ENCODE peak calls at places on chromosomes 4 and X, in eight cellular contexts. K, R, E, F, G, Y, P and B are unnamed samples.
A peak's percentile ranks its signal among the peaks of the same experiment; 100 is the strongest.

GRCh38 chrX:140164383-140164782 is 199.1 kb upstream of the CXorf66 start:
- DNase-seq in P (no peak), K (no peak), E (no peak), Y (no peak), R (no peak), F (no peak), G (no peak), B (no peak)

GRCh38 chr4:102759835-102760644 is 728 bp downstream of the MANBA start:
- DNase-seq in F (no peak), G (peak; percentile 73), R (no peak), K (peak; percentile 24), P (peak; percentile 15), E (peak; percentile 1), Y (peak; percentile 70), B (peak; percentile 71)

GRCh38 chrX:119055650-119056049 is 17.1 kb upstream of the CT47C1 start:
- DNase-seq in F (no peak), G (no peak), E (no peak), P (peak; percentile 19), R (peak; percentile 17), K (no peak), Y (no peak), B (no peak)

GRCh38 chr4:31979988-31980387 is 1259.8 kb downstream of the PCDH7 start:
- DNase-seq in F (no peak), G (no peak), K (no peak), E (no peak), R (no peak), P (no peak), Y (no peak), B (no peak)

GRCh38 chrX:110915120-110915519 is 119.5 kb upstream of the CHRDL1 start:
- DNase-seq in E (no peak), Y (no peak), P (no peak), R (no peak), K (no peak), F (no peak), G (no peak), B (peak; percentile 61)

GRCh38 chr4:106809083-106809482 is 227.0 kb downstream of the DKK2 start:
- DNase-seq in Y (no peak), K (no peak), G (no peak), E (no peak), F (no peak), P (no peak), R (no peak), B (peak; percentile 75)

GRCh38 chr4:23614284-23614892 is 275.5 kb downstream of the PPARGC1A start:
- DNase-seq in P (no peak), G (peak; percentile 51), F (no peak), Y (no peak), K (no peak), R (no peak), E (no peak), B (no peak)

GRCh38 chr4:6391186-6391851 is 81.1 kb downstream of the PPP2R2C start:
- DNase-seq in R (no peak), P (no peak), F (no peak), K (no peak), G (no peak), E (no peak), Y (no peak), B (no peak)

GRCh38 chr4:40617903-40618302 is 11.8 kb downstream of the RBM47 start:
- DNase-seq in G (no peak), R (no peak), K (no peak), E (no peak), F (no peak), P (no peak), Y (no peak), B (peak; percentile 63)

GRCh38 chr4:5881340-5881739 is 11.5 kb downstream of the CRMP1 start:
- DNase-seq in F (no peak), R (no peak), E (no peak), K (no peak), P (no peak), Y (no peak), G (no peak), B (no peak)

GRCh38 chrX:47448165-47448806 is 34.7 kb downstream of the ZNF41 start:
- DNase-seq in Y (no peak), E (no peak), K (no peak), P (no peak), F (no peak), G (no peak), R (no peak), B (no peak)

GRCh38 chrX:47447607-47448006 is 35.4 kb downstream of the ZNF41 start:
- DNase-seq in Y (no peak), E (no peak), G (no peak), P (no peak), K (no peak), R (no peak), F (no peak), B (no peak)

GRCh38 chrX:47446431-47446830 is 36.6 kb downstream of the ZNF41 start:
- DNase-seq in R (no peak), K (no peak), G (no peak), Y (no peak), E (no peak), P (no peak), F (no peak), B (no peak)

GRCh38 chrX:47452112-47452511 is 30.9 kb downstream of the ZNF41 start:
- DNase-seq in F (no peak), G (no peak), R (no peak), K (no peak), Y (no peak), P (no peak), E (no peak), B (no peak)

GRCh38 chrX:47446971-47447370 is 36.1 kb downstream of the ZNF41 start:
- DNase-seq in Y (no peak), P (no peak), K (no peak), R (no peak), G (no peak), E (no peak), F (no peak), B (no peak)
- H3K9me3 ChIP-seq in Y (no peaks in the 10 kb centered on the region), P (no peaks in the 10 kb centered on the region), K (no peaks in the 10 kb centered on the region), R (peaks cover 36% of the 10 kb centered on the region), G (peaks cover 10% of the 10 kb centered on the region), E (peaks cover 36% of the 10 kb centered on the region), F (peaks cover 5% of the 10 kb centered on the region), B (peaks cover 90% of the 10 kb centered on the region)

GRCh38 chrX:156004740-156005139 is 7.2 kb downstream of the IL9R start:
- DNase-seq in F (no peak), Y (no peak), K (no peak), E (no peak), P (no peak), R (no peak), G (no peak), B (no peak)

GRCh38 chrX:156004256-156004655 is 6.8 kb downstream of the IL9R start:
- DNase-seq in Y (no peak), K (no peak), F (no peak), G (no peak), P (no peak), R (no peak), E (no peak), B (peak; percentile 19)

GRCh38 chrX:156005144-156005543 is 7.6 kb downstream of the IL9R start:
- DNase-seq in K (no peak), R (no peak), E (no peak), P (no peak), G (no peak), F (no peak), Y (no peak), B (no peak)

GRCh38 chrX:156002517-156002916 is 5.0 kb downstream of the IL9R start:
- DNase-seq in F (no peak), K (no peak), R (no peak), P (no peak), Y (no peak), G (no peak), E (no peak), B (no peak)

GRCh38 chrX:156003486-156004185 is 6.1 kb downstream of the IL9R start:
- DNase-seq in K (no peak), G (no peak), P (no peak), R (no peak), F (no peak), Y (no peak), E (no peak), B (no peak)
- H3K9me3 ChIP-seq in K (no peaks in the 10 kb centered on the region), G (no peaks in the 10 kb centered on the region), P (no peaks in the 10 kb centered on the region), R (no peaks in the 10 kb centered on the region), F (no peaks in the 10 kb centered on the region), Y (no peaks in the 10 kb centered on the region), E (no peaks in the 10 kb centered on the region), B (no peaks in the 10 kb centered on the region)

DNA sequence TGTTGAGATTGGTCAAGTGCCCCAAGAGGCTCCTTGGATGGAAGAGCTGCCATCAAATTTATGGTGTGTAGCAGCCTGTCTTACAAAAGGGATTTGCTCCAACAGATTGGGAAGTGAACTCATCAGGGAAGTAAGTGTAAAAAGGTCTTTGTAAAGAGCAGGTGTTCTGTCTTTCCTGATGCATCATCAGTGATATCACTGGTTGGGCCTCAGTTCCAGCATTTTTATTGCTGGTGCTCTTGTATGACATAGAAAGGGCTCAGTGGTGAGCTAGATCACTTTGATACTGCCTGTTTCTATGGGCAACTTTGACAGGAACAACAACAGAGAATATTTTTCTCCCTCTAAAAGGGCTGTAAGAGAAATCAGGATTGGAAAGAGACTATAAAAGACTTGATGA is 8.7 kb upstream of the GABRE start:
- DNase-seq in P (no peak), F (no peak), Y (no peak), E (no peak), R (no peak), G (no peak), K (no peak), B (no peak)
- H3K9me3 ChIP-seq in P (no peaks in the 10 kb centered on the region), F (no peaks in the 10 kb centered on the region), Y (no peaks in the 10 kb centered on the region), E (no peaks in the 10 kb centered on the region), R (no peaks in the 10 kb centered on the region), G (no peaks in the 10 kb centered on the region), K (no peaks in the 10 kb centered on the region), B (peaks cover 2% of the 10 kb centered on the region)

GRCh38 chr4:165472943-165473676 is 94.3 kb downstream of the CPE start:
- DNase-seq in K (no peak), G (peak; percentile 7), F (no peak), Y (no peak), E (no peak), P (no peak), R (no peak), B (no peak)
- H3K9me3 ChIP-seq in K (no peaks in the 10 kb centered on the region), G (peaks cover 23% of the 10 kb centered on the region), F (no peaks in the 10 kb centered on the region), Y (no peaks in the 10 kb centered on the region), E (no peaks in the 10 kb centered on the region), P (no peaks in the 10 kb centered on the region), R (peaks cover 20% of the 10 kb centered on the region), B (peaks cover 29% of the 10 kb centered on the region)

GRCh38 chrX:63961964-63962363 is 176.9 kb upstream of the ARHGEF9 start:
- DNase-seq in P (no peak), K (no peak), E (no peak), F (no peak), G (no peak), Y (no peak), R (no peak), B (no peak)

GRCh38 chrX:63958134-63958865 is 173.3 kb upstream of the ARHGEF9 start:
- DNase-seq in R (no peak), K (no peak), P (no peak), G (no peak), Y (no peak), E (no peak), F (no peak), B (no peak)

GRCh38 chrX:63963382-63963781 is 178.4 kb upstream of the ARHGEF9 start:
- DNase-seq in F (no peak), P (peak; percentile 10), G (no peak), K (peak; percentile 20), R (no peak), E (no peak), Y (no peak), B (no peak)

DNA sequence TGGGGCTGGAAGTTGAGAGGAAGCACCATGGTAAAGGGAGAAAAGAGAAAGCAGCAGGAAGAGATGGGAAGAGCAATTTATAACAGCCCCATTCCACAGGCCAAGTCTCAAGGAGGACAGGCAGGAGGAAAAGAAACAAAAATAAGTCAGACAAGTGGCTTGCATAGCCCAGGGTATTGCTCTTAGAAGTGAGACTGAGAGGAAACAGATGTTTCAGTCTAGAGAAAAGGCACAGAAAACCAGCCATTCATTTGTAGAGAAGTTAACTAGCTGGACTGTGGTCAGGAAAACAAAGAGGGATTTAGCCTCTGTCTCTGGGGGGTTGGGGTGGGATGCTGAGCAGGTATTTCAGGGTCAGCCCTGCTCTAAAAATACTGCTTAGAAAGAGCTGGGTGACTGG is 175.0 kb upstream of the ARHGEF9 start:
- DNase-seq in Y (no peak), P (no peak), G (no peak), E (no peak), K (no peak), R (no peak), F (no peak), B (no peak)
- H3K9me3 ChIP-seq in Y (no peaks in the 10 kb centered on the region), P (no peaks in the 10 kb centered on the region), G (no peaks in the 10 kb centered on the region), E (peaks cover 7% of the 10 kb centered on the region), K (no peaks in the 10 kb centered on the region), R (no peaks in the 10 kb centered on the region), F (no peaks in the 10 kb centered on the region), B (peaks cover 18% of the 10 kb centered on the region)